ENCODE peak calls at places on chromosomes 11 and 22, in eight cellular contexts. Y is stomach; Z is stimulated activated CD8-positive, alpha-beta memory T cell treated with anti-CD3 and anti-CD28 coated beads, Interleukin-4, amount 100 ng/mL, for 4 hours; L is islet precursor cell; D is thoracic aorta; W is hypothalamus; I is HTR-8/SVneo; U is GF-D8. N is an unnamed sample.

GRCh38 chr22:30572840-30573593 is 1.4 kb downstream of the GAL3ST1 start:
- DNase-seq in U (no peak), Y (no peak), L (no peak), W (peak), D (no peak), I (no peak), Z (no peak), N (no peak)

GRCh38 chr11:130514316-130514715 is 65.9 kb downstream of the ADAMTS15 start:
- DNase-seq in Y (no peak), L (no peak), U (no peak), W (no peak), Z (no peak), D (no peak), I (no peak), N (no peak)

GRCh38 chr11:42043312-42043711 is 583.9 kb upstream of the LRRC4C start:
- DNase-seq in U (no peak), Y (no peak), W (no peak), D (no peak), L (no peak), I (no peak), Z (no peak), N (no peak)

GRCh38 chr22:48702573-48703264 is 1125.0 kb downstream of the BRD1 start:
- DNase-seq in Z (no peak), U (peak), L (peak), Y (peak), I (no peak), W (peak), D (no peak), N (no peak)

GRCh38 chr11:126039485-126040271 is 23.0 kb downstream of the CDON start:
- DNase-seq in U (no peak), W (no peak), I (peak), Y (no peak), L (no peak), Z (no peak), D (no peak), N (no peak)

GRCh38 chr11:61671527-61671926 is 8.7 kb upstream of the DAGLA start:
- DNase-seq in Z (no peak), L (peak), D (no peak), U (no peak), W (no peak), I (no peak), Y (no peak), N (peak)

GRCh38 chr11:111379500-111380136 is 543 bp upstream of the POU2AF1 start:
- DNase-seq in D (no peak), U (no peak), Z (no peak), W (no peak), I (no peak), Y (no peak), L (no peak), N (no peak)

GRCh38 chr22:39592104-39593060 is 21.8 kb downstream of the CACNA1I start:
- DNase-seq in Z (no peak), L (peak), U (no peak), D (peak), I (peak), W (no peak), Y (peak), N (peak)

GRCh38 chr22:22479999-22480532 is 28.5 kb downstream of the ZNF280B start:
- DNase-seq in Z (no peak), L (no peak), Y (no peak), U (no peak), W (no peak), D (no peak), I (no peak), N (no peak)

GRCh38 chr22:29202231-29203192 is 3.2 kb upstream of the EMID1 start:
- DNase-seq in Y (peak), U (peak), D (no peak), W (no peak), L (peak), Z (no peak), I (no peak), N (peak)

GRCh38 chr11:33891714-33892327 is at the start of gene LMO2:
- DNase-seq in U (peak), L (no peak), I (no peak), W (no peak), Y (no peak), Z (no peak), D (no peak), N (no peak)

GRCh38 chr11:22666320-22666699 is at the start of gene GAS2:
- DNase-seq in I (no peak), U (no peak), Y (no peak), L (no peak), Z (no peak), D (no peak), W (no peak), N (no peak)

GRCh38 chr11:1870721-1871466 is 18.0 kb downstream of the LSP1 start:
- DNase-seq in Y (no peak), I (no peak), W (no peak), D (no peak), U (no peak), Z (no peak), L (no peak), N (peak)

GRCh38 chr22:45007247-45007945 is 2.4 kb downstream of the PHF21B start:
- DNase-seq in Z (no peak), U (no peak), L (peak), W (no peak), Y (no peak), I (peak), D (no peak), N (peak)

N was measured in ELF-1.